ENCODE peak calls at places on chromosome 11, in five cellular contexts. J is SW480; T is GM12891; D is WTC11; S is stimulated activated CD4-positive, alpha-beta T cell treated with anti-CD3 and anti-CD28 coated beads, TNF-alpha, amount 100 ng/mL, for 24 hours. E is an unnamed sample.

GRCh38 chr11:118894192-118894591 is 10.5 kb downstream of the CXCR5 start:
- DNase-seq in J (no peak), T (no peak), D (no peak), S (no peak), E (no peak)

GRCh38 chr11:128501008-128501407 is 86.3 kb downstream of the ETS1 start:
- DNase-seq in J (no peak), T (no peak), D (no peak), S (no peak), E (no peak)

GRCh38 chr11:114892381-114893197 is 214.3 kb downstream of the NXPE2 start:
- DNase-seq in J (no peak), T (peak; percentile 22), D (peak; percentile 61), S (no peak), E (no peak)

GRCh38 chr11:59186130-59186594 is 14.2 kb downstream of the DTX4 start:
- DNase-seq in J (peak; percentile 23), T (peak; percentile 60), D (peak; percentile 68), S (peak; percentile 13), E (peak; percentile 90)

GRCh38 chr11:26743622-26744021 is 21.8 kb upstream of the SLC5A12 start:
- DNase-seq in J (no peak), T (no peak), D (no peak), S (no peak), E (no peak)

GRCh38 chr11:32137263-32137662 is 46.4 kb downstream of the RCN1 start:
- DNase-seq in J (peak; percentile 69), T (no peak), D (no peak), S (no peak), E (no peak)

GRCh38 chr11:12246169-12246568 is 131.2 kb upstream of the PARVA start:
- DNase-seq in J (no peak), T (no peak), D (no peak), S (no peak), E (no peak)

GRCh38 chr11:61973603-61974162 is 6.2 kb upstream of the FTH1 start:
- DNase-seq in J (no peak), T (no peak), D (no peak), S (no peak), E (no peak)

GRCh38 chr11:41978951-41979350 is 519.5 kb upstream of the LRRC4C start:
- DNase-seq in J (peak; percentile 36), T (no peak), D (no peak), S (no peak), E (no peak)

GRCh38 chr11:8871283-8871775 is 39.7 kb upstream of the AKIP1 start:
- DNase-seq in J (peak; percentile 84), T (no peak), D (peak; percentile 57), S (no peak), E (peak; percentile 57)

GRCh38 chr11:129888451-129888850 is 6.9 kb downstream of the NFRKB start:
- DNase-seq in J (no peak), T (no peak), D (no peak), S (no peak), E (no peak)

GRCh38 chr11:100681064-100681502 is 6.0 kb upstream of the ARHGAP42 start:
- DNase-seq in J (peak; percentile 98), T (peak; percentile 74), D (peak; percentile 50), S (no peak), E (peak; percentile 89)

GRCh38 chr11:32328392-32328791 is 106.9 kb downstream of the WT1 start:
- DNase-seq in J (no peak), T (no peak), D (no peak), S (no peak), E (no peak)

GRCh38 chr11:95108159-95108611 is 18.5 kb downstream of the ENDOD1 start:
- DNase-seq in J (peak; percentile 81), T (no peak), D (no peak), S (no peak), E (peak; percentile 29)

GRCh38 chr11:134879341-134879740 is 467.3 kb upstream of the B3GAT1 start:
- DNase-seq in J (no peak), T (no peak), D (no peak), S (no peak), E (no peak)

GRCh38 chr11:1659478-1659877 is 29.9 kb downstream of the KRTAP5-5 start:
- DNase-seq in J (no peak), T (no peak), D (no peak), S (no peak), E (no peak)

GRCh38 chr11:69531071-69531716 is 49.7 kb downstream of the LINC01488 start:
- DNase-seq in J (no peak), T (no peak), D (no peak), S (no peak), E (no peak)

GRCh38 chr11:125724125-125724524 is 22.0 kb upstream of the PATE1 start:
- DNase-seq in J (peak; percentile 51), T (no peak), D (no peak), S (no peak), E (no peak)

GRCh38 chr11:121571466-121571865 is 118.7 kb upstream of the SORL1-AS1 start:
- DNase-seq in J (no peak), T (no peak), D (no peak), S (no peak), E (no peak)

GRCh38 chr11:66133216-66133775 is 63.2 kb downstream of the PACS1 start:
- DNase-seq in J (no peak), T (no peak), D (no peak), S (no peak), E (no peak)

GRCh38 chr11:123405123-123405592 is 24.9 kb upstream of the GRAMD1B start:
- DNase-seq in J (no peak), T (no peak), D (no peak), S (no peak), E (no peak)

E was measured in transverse colon.